ENCODE peak calls at places on chromosomes 5 and 9, in nine cellular contexts. One of them, this sample, is unnamed.

GRCh38 chr5:26553079-26553478 is 485.3 kb downstream of the CDH9 start:
- DNase-seq in CD8-positive, alpha-beta T cell: no peak
- DNase-seq in nephron progenitor cell: no peak
- DNase-seq in tibial artery: no peak
- DNase-seq in Calu3: no peak
- DNase-seq in RWPE1: peak
- DNase-seq in neural crest cell: peak
- DNase-seq in astrocyte: peak
- DNase-seq in A549: peak
- DNase-seq in this sample: no peak

GRCh38 chr5:83430130-83431010 is 41.2 kb upstream of the VCAN start:
- DNase-seq in neural crest cell: peak
- DNase-seq in tibial artery: peak
- DNase-seq in RWPE1: peak
- DNase-seq in nephron progenitor cell: peak
- DNase-seq in astrocyte: peak
- DNase-seq in CD8-positive, alpha-beta T cell: peak
- DNase-seq in A549: peak
- DNase-seq in Calu3: peak
- DNase-seq in this sample: peak

GRCh38 chr9:137665697-137666504 is 47.1 kb downstream of the EHMT1 start:
- DNase-seq in nephron progenitor cell: no peak
- DNase-seq in Calu3: no peak
- DNase-seq in RWPE1: no peak
- DNase-seq in astrocyte: no peak
- DNase-seq in tibial artery: no peak
- DNase-seq in CD8-positive, alpha-beta T cell: no peak
- DNase-seq in neural crest cell: peak
- DNase-seq in A549: no peak
- DNase-seq in this sample: no peak

GRCh38 chr5:64958757-64959391 is 190.1 kb downstream of the CWC27 start:
- DNase-seq in RWPE1: peak
- DNase-seq in CD8-positive, alpha-beta T cell: no peak
- DNase-seq in Calu3: no peak
- DNase-seq in astrocyte: peak
- DNase-seq in A549: peak
- DNase-seq in neural crest cell: no peak
- DNase-seq in nephron progenitor cell: no peak
- DNase-seq in tibial artery: no peak
- DNase-seq in this sample: peak

GRCh38 chr5:34656700-34657549 is 797 bp downstream of the RAI14 start:
- DNase-seq in neural crest cell: peak
- DNase-seq in nephron progenitor cell: peak
- DNase-seq in RWPE1: peak
- DNase-seq in CD8-positive, alpha-beta T cell: no peak
- DNase-seq in astrocyte: no peak
- DNase-seq in Calu3: peak
- DNase-seq in A549: no peak
- DNase-seq in tibial artery: no peak
- DNase-seq in this sample: no peak

GRCh38 chr5:139915274-139915673 is 119.7 kb downstream of the PSD2 start:
- DNase-seq in nephron progenitor cell: no peak
- DNase-seq in A549: no peak
- DNase-seq in neural crest cell: no peak
- DNase-seq in tibial artery: no peak
- DNase-seq in RWPE1: no peak
- DNase-seq in astrocyte: no peak
- DNase-seq in Calu3: no peak
- DNase-seq in CD8-positive, alpha-beta T cell: no peak
- DNase-seq in this sample: no peak

GRCh38 chr5:132489871-132490483 is 596 bp downstream of the IRF1 start:
- DNase-seq in A549: peak
- DNase-seq in tibial artery: peak
- DNase-seq in RWPE1: peak
- DNase-seq in nephron progenitor cell: no peak
- DNase-seq in neural crest cell: no peak
- DNase-seq in CD8-positive, alpha-beta T cell: peak
- DNase-seq in Calu3: no peak
- DNase-seq in astrocyte: peak
- DNase-seq in this sample: peak

GRCh38 chr5:64800926-64801325 is 32.2 kb downstream of the CWC27 start:
- DNase-seq in RWPE1: no peak
- DNase-seq in CD8-positive, alpha-beta T cell: no peak
- DNase-seq in tibial artery: no peak
- DNase-seq in nephron progenitor cell: no peak
- DNase-seq in neural crest cell: no peak
- DNase-seq in A549: no peak
- DNase-seq in astrocyte: no peak
- DNase-seq in Calu3: no peak
- DNase-seq in this sample: no peak

GRCh38 chr9:100167176-100167575 is 68.1 kb downstream of the INVS start:
- DNase-seq in CD8-positive, alpha-beta T cell: no peak
- DNase-seq in tibial artery: no peak
- DNase-seq in nephron progenitor cell: no peak
- DNase-seq in A549: no peak
- DNase-seq in RWPE1: no peak
- DNase-seq in neural crest cell: no peak
- DNase-seq in astrocyte: peak
- DNase-seq in Calu3: no peak
- DNase-seq in this sample: peak

GRCh38 chr9:128251701-128252100 is 24.1 kb downstream of the GOLGA2 start:
- DNase-seq in tibial artery: no peak
- DNase-seq in astrocyte: no peak
- DNase-seq in CD8-positive, alpha-beta T cell: no peak
- DNase-seq in RWPE1: no peak
- DNase-seq in Calu3: no peak
- DNase-seq in neural crest cell: no peak
- DNase-seq in nephron progenitor cell: no peak
- DNase-seq in A549: no peak
- DNase-seq in this sample: peak

GRCh38 chr9:76562511-76562911 is 103.5 kb downstream of the GCNT1 start:
- DNase-seq in astrocyte: peak
- DNase-seq in neural crest cell: no peak
- DNase-seq in Calu3: no peak
- DNase-seq in A549: no peak
- DNase-seq in CD8-positive, alpha-beta T cell: no peak
- DNase-seq in nephron progenitor cell: no peak
- DNase-seq in RWPE1: peak
- DNase-seq in tibial artery: no peak
- DNase-seq in this sample: peak

GRCh38 chr9:109956811-109957440 is 176.9 kb downstream of the PALM2AKAP2 start:
- DNase-seq in RWPE1: no peak
- DNase-seq in Calu3: no peak
- DNase-seq in neural crest cell: no peak
- DNase-seq in tibial artery: no peak
- DNase-seq in astrocyte: no peak
- DNase-seq in A549: no peak
- DNase-seq in CD8-positive, alpha-beta T cell: no peak
- DNase-seq in nephron progenitor cell: no peak
- DNase-seq in this sample: peak

GRCh38 chr5:175765858-175766257 is 105.5 kb upstream of the CPLX2 start:
- DNase-seq in A549: no peak
- DNase-seq in tibial artery: no peak
- DNase-seq in CD8-positive, alpha-beta T cell: no peak
- DNase-seq in neural crest cell: no peak
- DNase-seq in astrocyte: no peak
- DNase-seq in nephron progenitor cell: no peak
- DNase-seq in RWPE1: no peak
- DNase-seq in Calu3: no peak
- DNase-seq in this sample: no peak

GRCh38 chr5:55903121-55903701 is 52.1 kb downstream of the IL31RA start:
- DNase-seq in CD8-positive, alpha-beta T cell: peak
- DNase-seq in neural crest cell: no peak
- DNase-seq in tibial artery: no peak
- DNase-seq in Calu3: peak
- DNase-seq in astrocyte: peak
- DNase-seq in A549: peak
- DNase-seq in RWPE1: no peak
- DNase-seq in nephron progenitor cell: no peak
- DNase-seq in this sample: peak

GRCh38 chr5:128695791-128696520 is 157.9 kb upstream of the FBN2 start:
- DNase-seq in CD8-positive, alpha-beta T cell: no peak
- DNase-seq in Calu3: peak
- DNase-seq in tibial artery: no peak
- DNase-seq in astrocyte: peak
- DNase-seq in nephron progenitor cell: no peak
- DNase-seq in RWPE1: peak
- DNase-seq in neural crest cell: no peak
- DNase-seq in A549: no peak
- DNase-seq in this sample: peak

GRCh38 chr9:132040808-132041207 is 38.9 kb downstream of the MED27 start:
- DNase-seq in nephron progenitor cell: no peak
- DNase-seq in Calu3: no peak
- DNase-seq in A549: no peak
- DNase-seq in RWPE1: no peak
- DNase-seq in CD8-positive, alpha-beta T cell: no peak
- DNase-seq in tibial artery: no peak
- DNase-seq in astrocyte: no peak
- DNase-seq in neural crest cell: no peak
- DNase-seq in this sample: no peak

GRCh38 chr9:99154356-99154755 is 49.4 kb downstream of the TGFBR1 start:
- DNase-seq in nephron progenitor cell: no peak
- DNase-seq in tibial artery: no peak
- DNase-seq in neural crest cell: no peak
- DNase-seq in Calu3: no peak
- DNase-seq in astrocyte: no peak
- DNase-seq in A549: no peak
- DNase-seq in CD8-positive, alpha-beta T cell: no peak
- DNase-seq in RWPE1: no peak
- DNase-seq in this sample: no peak

GRCh38 chr5:141944086-141944485 is 13.9 kb downstream of the PCDH12 start:
- DNase-seq in tibial artery: no peak
- DNase-seq in neural crest cell: no peak
- DNase-seq in astrocyte: no peak
- DNase-seq in CD8-positive, alpha-beta T cell: no peak
- DNase-seq in A549: no peak
- DNase-seq in Calu3: no peak
- DNase-seq in RWPE1: peak
- DNase-seq in nephron progenitor cell: no peak
- DNase-seq in this sample: no peak

GRCh38 chr5:141942185-141942857 is 15.7 kb downstream of the PCDH12 start:
- DNase-seq in A549: no peak
- DNase-seq in CD8-positive, alpha-beta T cell: no peak
- DNase-seq in tibial artery: peak
- DNase-seq in Calu3: no peak
- DNase-seq in neural crest cell: no peak
- DNase-seq in nephron progenitor cell: no peak
- DNase-seq in RWPE1: no peak
- DNase-seq in astrocyte: no peak
- DNase-seq in this sample: no peak

GRCh38 chr5:141941307-141941706 is 16.7 kb downstream of the PCDH12 start:
- DNase-seq in nephron progenitor cell: no peak
- DNase-seq in Calu3: no peak
- DNase-seq in RWPE1: peak
- DNase-seq in tibial artery: peak
- DNase-seq in astrocyte: peak
- DNase-seq in A549: no peak
- DNase-seq in neural crest cell: no peak
- DNase-seq in CD8-positive, alpha-beta T cell: no peak
- DNase-seq in this sample: peak

GRCh38 chr5:141941779-141942178 is 16.2 kb downstream of the PCDH12 start:
- DNase-seq in astrocyte: no peak
- DNase-seq in CD8-positive, alpha-beta T cell: no peak
- DNase-seq in RWPE1: no peak
- DNase-seq in A549: no peak
- DNase-seq in nephron progenitor cell: no peak
- DNase-seq in neural crest cell: no peak
- DNase-seq in tibial artery: no peak
- DNase-seq in Calu3: no peak
- DNase-seq in this sample: no peak

DNA sequence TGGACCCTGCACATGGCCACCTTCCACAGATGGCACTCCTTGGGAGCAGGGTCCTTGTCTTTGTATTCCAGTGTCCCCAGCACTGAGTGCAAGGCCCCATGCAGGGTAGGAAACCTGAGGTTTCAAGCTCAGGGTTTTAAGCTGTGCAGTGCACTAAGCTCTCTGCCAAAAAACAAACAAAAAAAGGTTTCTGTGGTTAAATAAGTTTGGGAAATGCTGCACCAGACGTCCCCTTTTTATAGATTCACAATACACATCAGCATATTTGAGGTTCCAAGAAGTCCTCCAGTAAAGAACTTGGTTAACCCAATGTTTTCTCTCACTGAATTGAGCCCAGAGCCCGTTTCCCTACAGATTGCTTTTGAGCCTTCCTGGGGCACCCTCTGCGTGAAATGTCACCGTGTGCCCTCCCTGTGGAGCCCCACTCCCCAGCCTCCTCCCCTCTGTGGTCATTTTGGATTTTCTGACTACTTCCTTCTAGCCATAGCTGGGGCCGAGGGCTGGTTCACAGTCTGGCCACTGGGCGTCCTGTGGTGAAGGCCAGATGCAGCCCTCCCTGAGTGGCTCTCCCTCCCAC is 17.1 kb downstream of the DELE1 start:
- DNase-seq in nephron progenitor cell: no peak
- DNase-seq in tibial artery: peak
- DNase-seq in RWPE1: no peak
- DNase-seq in A549: no peak
- DNase-seq in astrocyte: peak
- DNase-seq in CD8-positive, alpha-beta T cell: no peak
- DNase-seq in neural crest cell: no peak
- DNase-seq in Calu3: no peak
- DNase-seq in this sample: peak
- TF ChIP-seq CTCF in nephron progenitor cell: no peak
- TF ChIP-seq CTCF in tibial artery: no peak
- TF ChIP-seq CTCF in RWPE1: no peak
- TF ChIP-seq CTCF in A549: no peak
- TF ChIP-seq CTCF in astrocyte: no peak
- TF ChIP-seq CTCF in CD8-positive, alpha-beta T cell: no peak
- TF ChIP-seq CTCF in neural crest cell: no peak
- TF ChIP-seq CTCF in Calu3: no peak
- TF ChIP-seq CTCF in this sample: peak

GRCh38 chr5:9099681-9100080 is 446.2 kb downstream of the SEMA5A start:
- DNase-seq in tibial artery: no peak
- DNase-seq in neural crest cell: no peak
- DNase-seq in Calu3: no peak
- DNase-seq in A549: no peak
- DNase-seq in astrocyte: no peak
- DNase-seq in nephron progenitor cell: no peak
- DNase-seq in RWPE1: no peak
- DNase-seq in CD8-positive, alpha-beta T cell: no peak
- DNase-seq in this sample: no peak
- TF ChIP-seq CTCF in tibial artery: no peak
- TF ChIP-seq CTCF in neural crest cell: no peak
- TF ChIP-seq CTCF in Calu3: no peak
- TF ChIP-seq CTCF in A549: no peak
- TF ChIP-seq CTCF in astrocyte: no peak
- TF ChIP-seq CTCF in nephron progenitor cell: no peak
- TF ChIP-seq CTCF in RWPE1: no peak
- TF ChIP-seq CTCF in CD8-positive, alpha-beta T cell: no peak
- TF ChIP-seq CTCF in this sample: no peak

GRCh38 chr9:69975681-69976080 is 68.0 kb upstream of the MAMDC2 start:
- DNase-seq in neural crest cell: no peak
- DNase-seq in tibial artery: no peak
- DNase-seq in A549: no peak
- DNase-seq in RWPE1: no peak
- DNase-seq in astrocyte: peak
- DNase-seq in nephron progenitor cell: no peak
- DNase-seq in CD8-positive, alpha-beta T cell: no peak
- DNase-seq in Calu3: no peak
- DNase-seq in this sample: peak
- TF ChIP-seq CTCF in neural crest cell: no peak
- TF ChIP-seq CTCF in tibial artery: no peak
- TF ChIP-seq CTCF in A549: no peak
- TF ChIP-seq CTCF in RWPE1: no peak
- TF ChIP-seq CTCF in astrocyte: no peak
- TF ChIP-seq CTCF in nephron progenitor cell: no peak
- TF ChIP-seq CTCF in CD8-positive, alpha-beta T cell: no peak
- TF ChIP-seq CTCF in Calu3: no peak
- TF ChIP-seq CTCF in this sample: no peak

GRCh38 chr9:106560540-106560939 is 302.4 kb upstream of the ZNF462 start:
- DNase-seq in neural crest cell: no peak
- DNase-seq in tibial artery: no peak
- DNase-seq in A549: no peak
- DNase-seq in Calu3: no peak
- DNase-seq in astrocyte: no peak
- DNase-seq in CD8-positive, alpha-beta T cell: no peak
- DNase-seq in nephron progenitor cell: no peak
- DNase-seq in RWPE1: no peak
- DNase-seq in this sample: no peak
- TF ChIP-seq CTCF in neural crest cell: peak
- TF ChIP-seq CTCF in tibial artery: no peak
- TF ChIP-seq CTCF in A549: no peak
- TF ChIP-seq CTCF in Calu3: no peak
- TF ChIP-seq CTCF in astrocyte: peak
- TF ChIP-seq CTCF in CD8-positive, alpha-beta T cell: no peak
- TF ChIP-seq CTCF in nephron progenitor cell: peak
- TF ChIP-seq CTCF in RWPE1: peak
- TF ChIP-seq CTCF in this sample: no peak

This sample was measured in fibroblast of mammary gland.